ENCODE peak calls at places on chromosomes 2 and 18, in eight cellular contexts. V, W, A, J, O, X, Y and G are unnamed samples.
A peak's percentile ranks its signal among the peaks of the same experiment; 100 is the strongest.

GRCh38 chr18:55586841-55587240 is 1.2 kb downstream of the TCF4 start:
- DNase-seq in Y (peak; percentile 55), W (no peak), X (no peak), A (no peak), O (no peak), J (no peak), V (no peak), G (no peak)

GRCh38 chr2:148546270-148546669 is 98.3 kb upstream of the EPC2 start:
- DNase-seq in X (no peak), W (no peak), Y (no peak), A (no peak), V (no peak), J (no peak), O (peak; percentile 65), G (no peak)

GRCh38 chr2:86697539-86697938 is 22.6 kb upstream of the RMND5A start:
- DNase-seq in V (no peak), J (no peak), X (no peak), A (no peak), W (no peak), O (no peak), Y (no peak), G (no peak)

GRCh38 chr2:201432551-201433388 is 18.5 kb downstream of the TRAK2 start:
- DNase-seq in V (no peak), A (no peak), W (no peak), X (no peak), O (no peak), Y (peak; percentile 41), J (no peak), G (no peak)

GRCh38 chr2:63344575-63345284 is 243.5 kb downstream of the WDPCP start:
- DNase-seq in O (no peak), Y (no peak), A (no peak), V (no peak), J (no peak), X (no peak), W (no peak), G (no peak)

GRCh38 chr2:57448816-57449215 is 597.8 kb upstream of the VRK2 start:
- DNase-seq in Y (no peak), V (no peak), A (no peak), J (no peak), O (no peak), W (no peak), X (no peak), G (no peak)

GRCh38 chr2:44748-45341 is 1.5 kb downstream of the FAM110C start:
- DNase-seq in J (no peak), O (no peak), X (no peak), V (peak; percentile 41), W (no peak), Y (peak; percentile 39), A (no peak), G (no peak)

GRCh38 chr2:46471-47345 is at the start of gene FAM110C:
- DNase-seq in Y (peak; percentile 65), X (peak; percentile 32), A (peak; percentile 58), V (peak; percentile 78), J (no peak), W (no peak), O (no peak), G (peak; percentile 62)

GRCh38 chr2:28108143-28108542 is 217.6 kb downstream of the BABAM2 start:
- DNase-seq in W (no peak), A (no peak), V (no peak), J (no peak), X (no peak), O (no peak), Y (no peak), G (no peak)

GRCh38 chr2:61178603-61179545 is 16.9 kb downstream of the C2orf74 start:
- DNase-seq in W (no peak), O (no peak), A (no peak), V (no peak), Y (no peak), J (no peak), X (no peak), G (no peak)

GRCh38 chr2:56483081-56483480 is 299.3 kb downstream of the CCDC85A start:
- DNase-seq in A (no peak), X (no peak), V (no peak), Y (no peak), W (no peak), O (no peak), J (peak; percentile 22), G (peak; percentile 52)

GRCh38 chr2:113872201-113872600 is 17.7 kb upstream of the ACTR3 start:
- DNase-seq in J (no peak), Y (peak; percentile 54), A (no peak), O (peak; percentile 52), W (no peak), V (no peak), X (no peak), G (no peak)

GRCh38 chr2:10079931-10080535 is at the start of gene CYS1:
- DNase-seq in X (no peak), W (no peak), J (no peak), V (peak; percentile 59), Y (peak; percentile 44), A (peak; percentile 35), O (no peak), G (no peak)

GRCh38 chr2:170885130-170885791 is 43.8 kb upstream of the GORASP2 start:
- DNase-seq in J (no peak), X (no peak), W (no peak), A (no peak), V (no peak), O (peak; percentile 64), Y (peak; percentile 30), G (no peak)

GRCh38 chr2:196131384-196131861 is 40.0 kb downstream of the STK17B start:
- DNase-seq in W (peak; percentile 60), X (peak; percentile 43), Y (peak; percentile 79), A (peak; percentile 64), V (peak; percentile 64), O (peak; percentile 79), J (no peak), G (no peak)

GRCh38 chr2:219125886-219126270 is 34.7 kb downstream of the NHEJ1 start:
- DNase-seq in A (no peak), O (no peak), W (no peak), J (no peak), X (no peak), V (no peak), Y (no peak), G (no peak)

GRCh38 chr18:59918320-59918755 is 18.5 kb downstream of the PMAIP1 start:
- DNase-seq in Y (peak; percentile 63), J (no peak), V (peak; percentile 40), W (no peak), O (peak; percentile 70), X (no peak), A (no peak), G (peak; percentile 81)

GRCh38 chr2:60794271-60794863 is 38.3 kb downstream of the PAPOLG start:
- DNase-seq in W (no peak), O (no peak), V (no peak), A (no peak), J (no peak), X (no peak), Y (peak; percentile 18), G (no peak)